ENCODE peak calls at places on chromosomes 3 and 15, in six cellular contexts. One of them, this sample, is unnamed. For H3K4me1, the result is how much of the 10 kb centered on the place peaks cover.

GRCh38 chr15:26971303-26972018 is 480 bp downstream of the GABRG3 start:
- DNase-seq in suprapubic skin: no peak
- DNase-seq in gastrocnemius medialis: no peak
- DNase-seq in A549: no peak
- DNase-seq in hepatocyte: peak
- DNase-seq in PC-3: no peak
- DNase-seq in this sample: no peak

GRCh38 chr3:196688349-196688748 is 23.7 kb downstream of the CEP19 start:
- DNase-seq in hepatocyte: peak
- DNase-seq in gastrocnemius medialis: peak
- DNase-seq in PC-3: no peak
- DNase-seq in A549: no peak
- DNase-seq in suprapubic skin: no peak
- DNase-seq in this sample: peak

GRCh38 chr15:85581495-85581894 is 201.1 kb downstream of the AKAP13 start:
- DNase-seq in suprapubic skin: no peak
- DNase-seq in A549: no peak
- DNase-seq in PC-3: no peak
- DNase-seq in gastrocnemius medialis: peak
- DNase-seq in hepatocyte: no peak
- DNase-seq in this sample: no peak

GRCh38 chr3:160159806-160160205 is 65.4 kb upstream of the C3orf80 start:
- DNase-seq in A549: no peak
- DNase-seq in suprapubic skin: no peak
- DNase-seq in hepatocyte: no peak
- DNase-seq in PC-3: no peak
- DNase-seq in gastrocnemius medialis: no peak
- DNase-seq in this sample: no peak

GRCh38 chr15:101099183-101099582 is 152.7 kb downstream of the CHSY1 start:
- DNase-seq in PC-3: no peak
- DNase-seq in hepatocyte: no peak
- DNase-seq in gastrocnemius medialis: no peak
- DNase-seq in A549: no peak
- DNase-seq in suprapubic skin: no peak
- DNase-seq in this sample: no peak

GRCh38 chr3:82474711-82475110 is 713.3 kb upstream of the GBE1 start:
- DNase-seq in hepatocyte: no peak
- DNase-seq in A549: peak
- DNase-seq in gastrocnemius medialis: no peak
- DNase-seq in PC-3: peak
- DNase-seq in suprapubic skin: no peak
- DNase-seq in this sample: no peak

GRCh38 chr3:88433572-88433971 is 283.8 kb downstream of the C3orf38 start:
- DNase-seq in gastrocnemius medialis: no peak
- DNase-seq in PC-3: no peak
- DNase-seq in hepatocyte: no peak
- DNase-seq in suprapubic skin: no peak
- DNase-seq in A549: no peak
- DNase-seq in this sample: no peak

GRCh38 chr3:24137958-24138875 is 193.1 kb downstream of the NR1D2 start:
- DNase-seq in gastrocnemius medialis: no peak
- DNase-seq in suprapubic skin: no peak
- DNase-seq in A549: no peak
- DNase-seq in PC-3: peak
- DNase-seq in hepatocyte: peak
- DNase-seq in this sample: no peak

GRCh38 chr15:57694264-57694663 is 12.2 kb upstream of the POLR2M start:
- DNase-seq in A549: no peak
- DNase-seq in PC-3: no peak
- DNase-seq in hepatocyte: no peak
- DNase-seq in gastrocnemius medialis: no peak
- DNase-seq in suprapubic skin: no peak
- DNase-seq in this sample: no peak

GRCh38 chr15:48796521-48796920 is 14.3 kb downstream of the CEP152 start:
- DNase-seq in hepatocyte: no peak
- DNase-seq in suprapubic skin: no peak
- DNase-seq in gastrocnemius medialis: no peak
- DNase-seq in A549: no peak
- DNase-seq in PC-3: no peak
- DNase-seq in this sample: no peak

GRCh38 chr15:49301562-49301961 is 121.5 kb upstream of the FGF7 start:
- DNase-seq in suprapubic skin: no peak
- DNase-seq in A549: no peak
- DNase-seq in hepatocyte: no peak
- DNase-seq in PC-3: peak
- DNase-seq in gastrocnemius medialis: no peak
- DNase-seq in this sample: no peak

GRCh38 chr15:44598066-44598465 is 61.1 kb downstream of the EIF3J start:
- DNase-seq in A549: no peak
- DNase-seq in gastrocnemius medialis: no peak
- DNase-seq in PC-3: no peak
- DNase-seq in suprapubic skin: no peak
- DNase-seq in hepatocyte: no peak
- DNase-seq in this sample: no peak

GRCh38 chr3:129277829-129278271 is 820 bp upstream of the HMCES start:
- DNase-seq in hepatocyte: peak
- DNase-seq in gastrocnemius medialis: no peak
- DNase-seq in PC-3: no peak
- DNase-seq in A549: peak
- DNase-seq in suprapubic skin: no peak
- DNase-seq in this sample: no peak

GRCh38 chr3:129280183-129280582 is 1.5 kb downstream of the HMCES start:
- DNase-seq in suprapubic skin: no peak
- DNase-seq in hepatocyte: no peak
- DNase-seq in PC-3: no peak
- DNase-seq in gastrocnemius medialis: no peak
- DNase-seq in A549: no peak
- DNase-seq in this sample: no peak

GRCh38 chr3:129278439-129278969 is at the start of gene HMCES:
- DNase-seq in PC-3: peak
- DNase-seq in suprapubic skin: peak
- DNase-seq in gastrocnemius medialis: peak
- DNase-seq in A549: peak
- DNase-seq in hepatocyte: peak
- DNase-seq in this sample: peak

GRCh38 chr3:129278970-129279906 is 568 bp downstream of the HMCES start:
- DNase-seq in hepatocyte: peak
- DNase-seq in A549: peak
- DNase-seq in suprapubic skin: no peak
- DNase-seq in PC-3: peak
- DNase-seq in gastrocnemius medialis: no peak
- DNase-seq in this sample: peak

DNA sequence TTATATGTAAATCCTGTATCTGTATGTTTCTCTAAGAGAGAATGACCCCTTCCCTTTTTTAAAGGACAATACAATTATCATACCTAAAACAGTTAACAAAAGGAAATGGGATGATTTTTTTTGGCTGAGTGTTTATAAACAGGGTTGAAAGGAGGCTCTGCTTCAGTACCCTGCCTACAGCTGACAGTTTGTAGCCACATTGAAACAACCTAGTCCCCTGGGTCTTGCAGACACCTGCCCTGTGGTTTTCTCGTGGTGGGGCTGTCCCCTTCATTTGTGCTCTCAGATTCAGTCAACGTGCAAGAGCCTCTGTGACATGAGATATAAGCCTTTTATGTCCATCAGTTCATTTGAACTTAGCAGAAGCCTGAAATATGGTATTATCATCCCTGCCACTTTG is 2.3 kb upstream of the HMCES start:
- DNase-seq in suprapubic skin: no peak
- DNase-seq in A549: no peak
- DNase-seq in gastrocnemius medialis: no peak
- DNase-seq in hepatocyte: no peak
- DNase-seq in PC-3: no peak
- DNase-seq in this sample: no peak
- H3K27ac ChIP-seq in suprapubic skin: no peak
- H3K27ac ChIP-seq in A549: no peak
- H3K27ac ChIP-seq in gastrocnemius medialis: no peak
- H3K27ac ChIP-seq in hepatocyte: no peak
- H3K27ac ChIP-seq in PC-3: no peak
- H3K27ac ChIP-seq in this sample: no peak

GRCh38 chr3:179606534-179607085 is 2.0 kb downstream of the NDUFB5 start:
- DNase-seq in gastrocnemius medialis: no peak
- DNase-seq in PC-3: no peak
- DNase-seq in hepatocyte: no peak
- DNase-seq in A549: no peak
- DNase-seq in suprapubic skin: no peak
- DNase-seq in this sample: no peak
- H3K4me1 ChIP-seq in gastrocnemius medialis: under half
- H3K4me1 ChIP-seq in PC-3: under half
- H3K4me1 ChIP-seq in hepatocyte: under half
- H3K4me1 ChIP-seq in A549: under half
- H3K4me1 ChIP-seq in suprapubic skin: under half
- H3K4me1 ChIP-seq in this sample: under half

DNA sequence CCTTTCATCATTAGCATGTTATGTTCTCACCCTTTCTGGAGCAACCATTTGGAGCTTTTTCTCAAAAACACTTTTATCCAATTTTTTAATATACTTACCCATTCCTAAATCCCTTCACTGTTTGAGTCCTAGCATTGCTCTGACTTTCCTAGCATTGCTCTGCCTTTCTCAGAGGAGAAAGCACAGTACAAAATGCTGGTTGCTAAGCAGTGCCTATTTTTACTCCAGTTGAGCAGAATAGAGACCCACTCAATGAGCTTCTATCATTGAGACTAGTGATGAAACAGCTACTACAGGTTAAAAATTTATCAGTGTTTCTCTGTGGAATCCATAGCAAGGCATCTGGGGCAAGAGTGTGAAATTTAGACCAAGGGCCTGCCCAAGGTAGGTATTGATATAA is 21.8 kb upstream of the IL1RAP start:
- DNase-seq in PC-3: no peak
- DNase-seq in A549: no peak
- DNase-seq in gastrocnemius medialis: no peak
- DNase-seq in hepatocyte: no peak
- DNase-seq in suprapubic skin: no peak
- DNase-seq in this sample: no peak
- H3K27ac ChIP-seq in PC-3: no peak
- H3K27ac ChIP-seq in A549: no peak
- H3K27ac ChIP-seq in gastrocnemius medialis: peak
- H3K27ac ChIP-seq in hepatocyte: no peak
- H3K27ac ChIP-seq in suprapubic skin: no peak
- H3K27ac ChIP-seq in this sample: peak

GRCh38 chr3:108089544-108089943 is 1.3 kb downstream of the CD47 start:
- DNase-seq in gastrocnemius medialis: no peak
- DNase-seq in hepatocyte: no peak
- DNase-seq in PC-3: peak
- DNase-seq in suprapubic skin: no peak
- DNase-seq in A549: no peak
- DNase-seq in this sample: no peak
- H3K4me1 ChIP-seq in gastrocnemius medialis: under half
- H3K4me1 ChIP-seq in hepatocyte: under half
- H3K4me1 ChIP-seq in PC-3: under half
- H3K4me1 ChIP-seq in suprapubic skin: under half
- H3K4me1 ChIP-seq in A549: under half
- H3K4me1 ChIP-seq in this sample: under half

GRCh38 chr3:141442421-141442820 is 44.4 kb upstream of the RASA2 start:
- DNase-seq in hepatocyte: no peak
- DNase-seq in suprapubic skin: no peak
- DNase-seq in PC-3: no peak
- DNase-seq in A549: no peak
- DNase-seq in gastrocnemius medialis: no peak
- DNase-seq in this sample: no peak
- H3K27ac ChIP-seq in hepatocyte: peak
- H3K27ac ChIP-seq in suprapubic skin: no peak
- H3K27ac ChIP-seq in PC-3: no peak
- H3K27ac ChIP-seq in A549: no peak
- H3K27ac ChIP-seq in gastrocnemius medialis: peak
- H3K27ac ChIP-seq in this sample: peak

GRCh38 chr3:46933261-46933660 is 43.3 kb downstream of the CCDC12 start:
- DNase-seq in A549: no peak
- DNase-seq in gastrocnemius medialis: no peak
- DNase-seq in suprapubic skin: no peak
- DNase-seq in hepatocyte: no peak
- DNase-seq in PC-3: no peak
- DNase-seq in this sample: no peak

GRCh38 chr3:46930945-46931403 is 45.6 kb downstream of the CCDC12 start:
- DNase-seq in A549: peak
- DNase-seq in PC-3: peak
- DNase-seq in suprapubic skin: no peak
- DNase-seq in gastrocnemius medialis: no peak
- DNase-seq in hepatocyte: no peak
- DNase-seq in this sample: peak

GRCh38 chr3:46930176-46930944 is 46.2 kb downstream of the CCDC12 start:
- DNase-seq in A549: no peak
- DNase-seq in hepatocyte: no peak
- DNase-seq in suprapubic skin: no peak
- DNase-seq in gastrocnemius medialis: no peak
- DNase-seq in PC-3: no peak
- DNase-seq in this sample: no peak

GRCh38 chr3:46932455-46933225 is 43.9 kb downstream of the CCDC12 start:
- DNase-seq in A549: no peak
- DNase-seq in suprapubic skin: no peak
- DNase-seq in hepatocyte: no peak
- DNase-seq in gastrocnemius medialis: no peak
- DNase-seq in PC-3: no peak
- DNase-seq in this sample: no peak

DNA sequence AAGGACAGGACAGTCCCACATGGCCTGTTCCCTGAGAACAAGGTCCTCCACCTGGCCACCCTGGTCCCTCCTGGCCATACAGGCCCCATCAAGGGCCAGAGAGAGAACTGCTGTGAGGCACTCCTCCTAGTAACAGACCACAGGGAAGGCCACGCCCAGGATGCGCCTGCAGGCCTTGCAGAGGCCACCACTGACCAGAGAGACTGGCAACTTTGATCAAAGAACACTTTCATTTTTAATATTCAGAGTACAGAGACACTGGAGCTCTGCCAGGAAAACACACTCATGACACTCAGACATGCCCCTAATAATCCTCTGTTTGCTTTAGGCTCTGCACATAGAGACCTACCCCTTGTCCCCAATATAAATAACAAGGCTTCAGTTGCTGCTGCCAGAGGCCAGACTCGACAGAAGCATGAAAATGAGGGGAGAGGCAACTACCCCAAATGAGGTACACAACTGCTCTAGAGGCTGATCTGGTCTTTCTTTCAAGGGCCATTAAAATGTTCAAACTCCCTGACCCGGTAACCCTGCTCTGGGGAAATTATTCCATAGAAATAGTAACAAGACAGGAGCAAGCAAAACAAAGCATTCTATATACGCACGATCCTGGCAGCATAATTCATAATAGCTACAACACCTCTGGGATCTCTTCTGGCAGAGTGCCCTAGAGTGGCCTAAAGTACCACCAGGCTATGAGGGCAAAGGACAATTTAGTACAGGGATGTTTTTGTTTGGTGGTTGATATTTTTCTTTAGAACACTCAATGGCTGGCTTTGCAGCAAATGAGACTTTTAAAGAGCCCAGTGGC is 44.7 kb downstream of the CCDC12 start:
- DNase-seq in gastrocnemius medialis: no peak
- DNase-seq in A549: peak
- DNase-seq in PC-3: peak
- DNase-seq in suprapubic skin: no peak
- DNase-seq in hepatocyte: peak
- DNase-seq in this sample: peak
- H3K4me1 ChIP-seq in gastrocnemius medialis: half or more
- H3K4me1 ChIP-seq in A549: half or more
- H3K4me1 ChIP-seq in PC-3: half or more
- H3K4me1 ChIP-seq in suprapubic skin: half or more
- H3K4me1 ChIP-seq in hepatocyte: half or more
- H3K4me1 ChIP-seq in this sample: under half

GRCh38 chr3:124685481-124685880 is 44.8 kb upstream of the UMPS start:
- DNase-seq in A549: no peak
- DNase-seq in gastrocnemius medialis: no peak
- DNase-seq in suprapubic skin: no peak
- DNase-seq in hepatocyte: no peak
- DNase-seq in PC-3: peak
- DNase-seq in this sample: no peak
- H3K27ac ChIP-seq in A549: no peak
- H3K27ac ChIP-seq in gastrocnemius medialis: no peak
- H3K27ac ChIP-seq in suprapubic skin: no peak
- H3K27ac ChIP-seq in hepatocyte: peak
- H3K27ac ChIP-seq in PC-3: no peak
- H3K27ac ChIP-seq in this sample: no peak

This sample was measured in lung.